ENCODE peak calls at places on chromosomes 7 and 10, in five cellular contexts. One of them, this sample, is unnamed.

GRCh38 chr10:52453501-52453900 is 139.4 kb downstream of the DKK1 start:
- DNase-seq in cardiac fibroblast: no peak
- DNase-seq in KBM-7: no peak
- DNase-seq in AG08396: no peak
- DNase-seq in WTC11: no peak
- DNase-seq in this sample: no peak

GRCh38 chr10:24866615-24867583 is 85.5 kb downstream of the PRTFDC1 start:
- DNase-seq in cardiac fibroblast: peak
- DNase-seq in KBM-7: no peak
- DNase-seq in AG08396: peak
- DNase-seq in WTC11: peak
- DNase-seq in this sample: peak

GRCh38 chr7:1716263-1717094 is 46.4 kb downstream of the ELFN1 start:
- DNase-seq in cardiac fibroblast: peak
- DNase-seq in KBM-7: peak
- DNase-seq in AG08396: no peak
- DNase-seq in WTC11: no peak
- DNase-seq in this sample: no peak

GRCh38 chr7:55481126-55481525 is 91.2 kb downstream of the VOPP1 start:
- DNase-seq in cardiac fibroblast: no peak
- DNase-seq in KBM-7: no peak
- DNase-seq in AG08396: no peak
- DNase-seq in WTC11: no peak
- DNase-seq in this sample: no peak

GRCh38 chr7:8086239-8086638 is 117.6 kb downstream of the GLCCI1 start:
- DNase-seq in cardiac fibroblast: no peak
- DNase-seq in KBM-7: no peak
- DNase-seq in AG08396: no peak
- DNase-seq in WTC11: no peak
- DNase-seq in this sample: no peak

GRCh38 chr10:69160809-69161225 is 19.2 kb upstream of the SUPV3L1 start:
- DNase-seq in cardiac fibroblast: peak
- DNase-seq in KBM-7: no peak
- DNase-seq in AG08396: peak
- DNase-seq in WTC11: no peak
- DNase-seq in this sample: no peak

GRCh38 chr10:25017247-25017590 is 807 bp downstream of the THNSL1 start:
- DNase-seq in cardiac fibroblast: no peak
- DNase-seq in KBM-7: no peak
- DNase-seq in AG08396: peak
- DNase-seq in WTC11: no peak
- DNase-seq in this sample: no peak

GRCh38 chr7:16421333-16422099 is at the start of gene CRPPA:
- DNase-seq in cardiac fibroblast: peak
- DNase-seq in KBM-7: peak
- DNase-seq in AG08396: peak
- DNase-seq in WTC11: peak
- DNase-seq in this sample: no peak

GRCh38 chr10:75058142-75058541 is 53.3 kb upstream of the SAMD8 start:
- DNase-seq in cardiac fibroblast: no peak
- DNase-seq in KBM-7: no peak
- DNase-seq in AG08396: peak
- DNase-seq in WTC11: no peak
- DNase-seq in this sample: no peak

GRCh38 chr10:23067939-23068775 is 27.2 kb upstream of the MSRB2 start:
- DNase-seq in cardiac fibroblast: peak
- DNase-seq in KBM-7: peak
- DNase-seq in AG08396: peak
- DNase-seq in WTC11: peak
- DNase-seq in this sample: peak

GRCh38 chr7:96591159-96591899 is 118.3 kb downstream of the SEM1 start:
- DNase-seq in cardiac fibroblast: no peak
- DNase-seq in KBM-7: no peak
- DNase-seq in AG08396: no peak
- DNase-seq in WTC11: no peak
- DNase-seq in this sample: no peak

GRCh38 chr10:95730233-95730632 is 25.7 kb upstream of the ENTPD1 start:
- DNase-seq in cardiac fibroblast: no peak
- DNase-seq in KBM-7: peak
- DNase-seq in AG08396: no peak
- DNase-seq in WTC11: no peak
- DNase-seq in this sample: no peak

GRCh38 chr10:87816163-87816841 is 1.7 kb downstream of the ATAD1 start:
- DNase-seq in cardiac fibroblast: no peak
- DNase-seq in KBM-7: peak
- DNase-seq in AG08396: no peak
- DNase-seq in WTC11: no peak
- DNase-seq in this sample: no peak

GRCh38 chr7:16171928-16172327 is 249.4 kb downstream of the CRPPA start:
- DNase-seq in cardiac fibroblast: peak
- DNase-seq in KBM-7: peak
- DNase-seq in AG08396: no peak
- DNase-seq in WTC11: no peak
- DNase-seq in this sample: no peak

GRCh38 chr10:43952760-43953159 is 304.1 kb upstream of the ZNF32 start:
- DNase-seq in cardiac fibroblast: no peak
- DNase-seq in KBM-7: no peak
- DNase-seq in AG08396: no peak
- DNase-seq in WTC11: no peak
- DNase-seq in this sample: no peak

GRCh38 chr7:150969483-150969874 is 8.6 kb downstream of the KCNH2 start:
- DNase-seq in cardiac fibroblast: no peak
- DNase-seq in KBM-7: no peak
- DNase-seq in AG08396: no peak
- DNase-seq in WTC11: no peak
- DNase-seq in this sample: no peak

GRCh38 chr7:151607464-151607867 is 87.8 kb upstream of the RHEB start:
- DNase-seq in cardiac fibroblast: peak
- DNase-seq in KBM-7: no peak
- DNase-seq in AG08396: peak
- DNase-seq in WTC11: no peak
- DNase-seq in this sample: no peak

GRCh38 chr7:36286241-36286640 is 103.4 kb upstream of the ANLN start:
- DNase-seq in cardiac fibroblast: no peak
- DNase-seq in KBM-7: no peak
- DNase-seq in AG08396: no peak
- DNase-seq in WTC11: no peak
- DNase-seq in this sample: no peak

GRCh38 chr10:119680050-119680449 is 28.9 kb downstream of the BAG3 start:
- DNase-seq in cardiac fibroblast: peak
- DNase-seq in KBM-7: peak
- DNase-seq in AG08396: peak
- DNase-seq in WTC11: no peak
- DNase-seq in this sample: no peak

GRCh38 chr7:12256025-12256570 is 45.0 kb downstream of the TMEM106B start:
- DNase-seq in cardiac fibroblast: peak
- DNase-seq in KBM-7: no peak
- DNase-seq in AG08396: peak
- DNase-seq in WTC11: no peak
- DNase-seq in this sample: peak

GRCh38 chr7:53218730-53219504 is 183.5 kb downstream of the POM121L12 start:
- DNase-seq in cardiac fibroblast: no peak
- DNase-seq in KBM-7: no peak
- DNase-seq in AG08396: no peak
- DNase-seq in WTC11: peak
- DNase-seq in this sample: no peak

GRCh38 chr10:132883391-132883881 is 58.9 kb downstream of the CFAP46 start:
- DNase-seq in cardiac fibroblast: no peak
- DNase-seq in KBM-7: no peak
- DNase-seq in AG08396: no peak
- DNase-seq in WTC11: peak
- DNase-seq in this sample: peak

GRCh38 chr10:71971769-71972555 is 7.8 kb downstream of the CHST3 start:
- DNase-seq in cardiac fibroblast: no peak
- DNase-seq in KBM-7: no peak
- DNase-seq in AG08396: no peak
- DNase-seq in WTC11: no peak
- DNase-seq in this sample: no peak

GRCh38 chr7:46215987-46216567 is 295.0 kb upstream of the IGFBP3 start:
- DNase-seq in cardiac fibroblast: no peak
- DNase-seq in KBM-7: no peak
- DNase-seq in AG08396: no peak
- DNase-seq in WTC11: peak
- DNase-seq in this sample: no peak

GRCh38 chr7:105136221-105136620 is 122.2 kb downstream of the KMT2E start:
- DNase-seq in cardiac fibroblast: peak
- DNase-seq in KBM-7: no peak
- DNase-seq in AG08396: peak
- DNase-seq in WTC11: no peak
- DNase-seq in this sample: no peak

GRCh38 chr7:12851841-12852240 is 164.4 kb downstream of the ARL4A start:
- DNase-seq in cardiac fibroblast: peak
- DNase-seq in KBM-7: no peak
- DNase-seq in AG08396: no peak
- DNase-seq in WTC11: no peak
- DNase-seq in this sample: no peak

GRCh38 chr7:11633325-11633724 is 198.7 kb downstream of the THSD7A start:
- DNase-seq in cardiac fibroblast: no peak
- DNase-seq in KBM-7: no peak
- DNase-seq in AG08396: no peak
- DNase-seq in WTC11: no peak
- DNase-seq in this sample: no peak

GRCh38 chr10:86730227-86730626 is 26.2 kb upstream of the BMPR1A start:
- DNase-seq in cardiac fibroblast: peak
- DNase-seq in KBM-7: no peak
- DNase-seq in AG08396: no peak
- DNase-seq in WTC11: no peak
- DNase-seq in this sample: peak

GRCh38 chr7:129789652-129790051 is 163.1 kb downstream of the UBE2H start:
- DNase-seq in cardiac fibroblast: no peak
- DNase-seq in KBM-7: no peak
- DNase-seq in AG08396: no peak
- DNase-seq in WTC11: no peak
- DNase-seq in this sample: no peak